ENCODE peak calls at places on chromosome 20, in five cellular contexts. T, C, U, W and V are unnamed samples. For H3K4me1, the result is how much of the 10 kb centered on the place peaks cover.

GRCh38 chr20:58213112-58213511 is 15.3 kb downstream of the ANKRD60 start:
- DNase-seq in T (no peak), U (peak), W (peak), C (no peak), V (no peak)

GRCh38 chr20:4573564-4574355 is 147.9 kb upstream of the PRND start:
- DNase-seq in T (peak), W (no peak), C (no peak), U (peak), V (no peak)

GRCh38 chr20:43583133-43583864 is 7.4 kb upstream of the IFT52 start:
- DNase-seq in W (no peak), U (no peak), T (no peak), C (no peak), V (no peak)

GRCh38 chr20:34979366-34980153 is 23.9 kb downstream of the MYH7B start:
- DNase-seq in C (no peak), W (no peak), T (no peak), U (no peak), V (no peak)

GRCh38 chr20:41006126-41006935 is 22.3 kb upstream of the TOP1 start:
- DNase-seq in U (no peak), W (no peak), T (no peak), C (no peak), V (no peak)

GRCh38 chr20:33893314-33893713 is 82.2 kb downstream of the CHMP4B start:
- DNase-seq in U (no peak), C (no peak), W (no peak), T (peak), V (no peak)

GRCh38 chr20:32052792-32053362 is 835 bp downstream of the HCK start:
- DNase-seq in C (peak), U (no peak), T (no peak), W (no peak), V (no peak)

GRCh38 chr20:18537651-18538050 is 29.6 kb upstream of the SMIM26 start:
- DNase-seq in C (no peak), T (peak), W (no peak), U (no peak), V (no peak)

GRCh38 chr20:21099653-21100589 is 6.2 kb downstream of the LINC00237 start:
- DNase-seq in T (peak), U (no peak), W (no peak), C (peak), V (no peak)

GRCh38 chr20:34922654-34923381 is 32.8 kb downstream of the GSS start:
- DNase-seq in U (peak), T (peak), W (peak), C (peak), V (no peak)

GRCh38 chr20:35571566-35571965 is 29.7 kb downstream of the ERGIC3 start:
- DNase-seq in W (no peak), T (no peak), U (no peak), C (no peak), V (no peak)

GRCh38 chr20:44736170-44737021 is 9.3 kb upstream of the KCNK15 start:
- DNase-seq in T (peak), W (peak), U (peak), C (peak), V (no peak)

GRCh38 chr20:46652699-46653098 is 1.4 kb upstream of the SLC13A3 start:
- DNase-seq in T (peak), U (no peak), W (no peak), C (no peak), V (no peak)

GRCh38 chr20:4607287-4607713 is 114.4 kb upstream of the PRND start:
- DNase-seq in T (peak), W (peak), U (peak), C (peak), V (no peak)

GRCh38 chr20:22744341-22745193 is 160.2 kb upstream of the FOXA2 start:
- DNase-seq in W (no peak), T (no peak), U (no peak), C (no peak), V (no peak)

GRCh38 chr20:59010995-59011873 is 4.2 kb upstream of the CTSZ start:
- DNase-seq in C (peak), U (no peak), T (peak), W (peak), V (no peak)

GRCh38 chr20:50189681-50190250 is 864 bp upstream of the CEBPB start:
- DNase-seq in C (peak), T (no peak), W (peak), U (no peak), V (no peak)

GRCh38 chr20:20267685-20268429 is 100.0 kb upstream of the INSM1 start:
- DNase-seq in T (no peak), U (no peak), W (no peak), C (no peak), V (no peak)

GRCh38 chr20:13736792-13737191 is 47.9 kb downstream of the ESF1 start:
- DNase-seq in W (no peak), C (no peak), T (peak), U (no peak), V (no peak)

GRCh38 chr20:15632680-15633079 is 940.6 kb downstream of the KIF16B start:
- DNase-seq in T (no peak), W (no peak), C (no peak), U (no peak), V (no peak)

GRCh38 chr20:46021361-46022359 is 7.4 kb upstream of the SLC12A5 start:
- DNase-seq in U (peak), W (peak), C (peak), T (no peak), V (no peak)

GRCh38 chr20:61522498-61523090 is 270.5 kb downstream of the CDH4 start:
- DNase-seq in U (no peak), C (no peak), W (no peak), T (no peak), V (no peak)

GRCh38 chr20:13990465-13990864 is at the start of gene SEL1L2:
- DNase-seq in W (no peak), U (no peak), C (no peak), T (no peak), V (no peak)

GRCh38 chr20:19012671-19013070 is 199.1 kb downstream of the SCP2D1 start:
- DNase-seq in C (no peak), W (peak), U (no peak), T (no peak), V (no peak)

GRCh38 chr20:43824699-43825402 is 89.8 kb upstream of the TOX2 start:
- DNase-seq in C (no peak), T (peak), U (no peak), W (peak), V (no peak)

GRCh38 chr20:61927826-61928541 is 137.7 kb downstream of the TAF4 start:
- DNase-seq in W (no peak), C (no peak), T (no peak), U (no peak), V (no peak)

GRCh38 chr20:44056010-44056698 is 130.8 kb downstream of the JPH2 start:
- DNase-seq in C (peak), T (no peak), U (peak), W (peak), V (no peak)

GRCh38 chr20:58131111-58131510 is 97.3 kb downstream of the ANKRD60 start:
- DNase-seq in C (no peak), U (no peak), W (peak), T (no peak), V (no peak)

GRCh38 chr20:10696650-10697049 is 22.9 kb upstream of the JAG1 start:
- DNase-seq in U (no peak), C (no peak), W (no peak), T (no peak), V (no peak)

GRCh38 chr20:53080969-53081871 is 109.1 kb downstream of the TSHZ2 start:
- DNase-seq in T (peak), W (no peak), U (no peak), C (peak), V (no peak)

GRCh38 chr20:47680804-47681529 is 104.3 kb downstream of the SULF2 start:
- DNase-seq in C (no peak), U (no peak), W (no peak), T (peak), V (no peak)

GRCh38 chr20:63226020-63226943 is 9.4 kb upstream of the BIRC7 start:
- DNase-seq in W (no peak), T (no peak), C (no peak), U (no peak), V (no peak)

GRCh38 chr20:1003920-1004697 is 2.0 kb upstream of the RSPO4 start:
- DNase-seq in U (no peak), W (no peak), T (no peak), C (no peak), V (no peak)

GRCh38 chr20:8393356-8393755 is 261.3 kb downstream of the PLCB1 start:
- DNase-seq in W (no peak), U (no peak), T (no peak), C (no peak), V (no peak)
- TF ChIP-seq POLR2A in W (no peak), U (no peak), T (no peak), C (no peak), V (no peak)

GRCh38 chr20:2023151-2023550 is 29.3 kb upstream of the PDYN start:
- DNase-seq in W (no peak), T (no peak), C (no peak), U (no peak), V (no peak)

GRCh38 chr20:2022163-2022562 is 28.3 kb upstream of the PDYN start:
- DNase-seq in C (no peak), W (no peak), U (no peak), T (no peak), V (no peak)

GRCh38 chr20:2026514-2026913 is 32.7 kb upstream of the PDYN start:
- DNase-seq in T (no peak), C (no peak), W (no peak), U (no peak), V (no peak)

GRCh38 chr20:2026004-2026403 is 32.1 kb upstream of the PDYN start:
- DNase-seq in W (no peak), T (no peak), U (no peak), C (no peak), V (no peak)
- H3K4me1 ChIP-seq in W (under half), T (under half), U (under half), C (under half), V (under half)

DNA sequence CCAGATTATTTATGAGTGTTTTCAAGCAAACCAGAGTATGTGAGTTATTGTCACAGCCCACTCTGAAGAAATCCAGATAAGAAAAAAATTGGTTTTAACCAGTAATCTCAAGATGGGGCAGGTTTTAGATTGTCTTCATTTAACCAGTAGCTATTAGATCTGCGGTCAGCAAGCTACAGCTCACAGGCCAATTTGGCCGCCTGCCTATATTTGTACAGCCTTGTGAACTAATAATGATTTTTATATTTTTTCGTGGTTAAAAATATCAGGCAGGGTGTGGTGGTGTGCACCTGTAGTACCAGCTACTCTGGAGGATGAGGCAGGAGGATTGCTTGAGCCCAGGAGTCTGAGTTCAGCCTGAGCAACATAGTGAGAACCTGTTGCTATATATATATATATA is 5.0 kb downstream of the FAM209B start:
- DNase-seq in U (no peak), C (no peak), W (no peak), T (no peak), V (no peak)
- H3K4me3 ChIP-seq in U (no peak), C (no peak), W (no peak), T (no peak), V (no peak)

DNA sequence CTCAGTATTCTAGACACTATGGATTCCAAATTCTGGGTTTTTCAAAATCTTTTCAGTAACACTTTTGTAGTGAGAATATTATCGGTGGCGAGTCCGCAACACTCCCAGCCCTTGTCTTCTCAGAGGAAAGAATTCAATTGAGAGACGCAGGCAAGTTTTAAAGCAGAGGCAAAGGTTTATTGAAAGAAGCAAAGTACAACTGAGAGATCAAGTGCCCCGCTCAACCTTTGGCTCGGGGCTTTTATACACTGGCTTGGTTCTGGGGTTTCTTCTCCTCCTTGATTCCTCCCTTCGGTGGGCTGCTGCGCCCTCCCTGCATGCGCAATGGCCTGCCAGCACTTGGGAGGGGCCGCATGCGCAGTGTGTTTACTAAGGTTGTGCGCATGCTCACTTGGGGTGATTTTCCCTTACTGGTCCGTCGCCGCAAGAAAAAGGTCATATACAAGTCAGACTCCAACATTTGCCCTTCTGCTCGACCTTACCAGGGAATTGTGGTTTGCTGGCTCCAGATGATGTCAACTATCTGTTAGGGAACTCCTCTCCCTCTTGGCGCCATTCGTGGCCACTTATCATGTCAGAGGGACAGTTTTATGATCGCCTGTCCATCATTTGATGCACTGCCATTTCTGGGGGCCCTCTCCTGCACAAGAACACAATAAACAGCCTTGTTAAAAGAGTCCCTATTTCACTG is 3.0 kb upstream of the LBP start:
- DNase-seq in C (peak), U (no peak), W (peak), T (peak), V (no peak)
- TF ChIP-seq POLR2A in C (no peak), U (no peak), W (no peak), T (no peak), V (no peak)

DNA sequence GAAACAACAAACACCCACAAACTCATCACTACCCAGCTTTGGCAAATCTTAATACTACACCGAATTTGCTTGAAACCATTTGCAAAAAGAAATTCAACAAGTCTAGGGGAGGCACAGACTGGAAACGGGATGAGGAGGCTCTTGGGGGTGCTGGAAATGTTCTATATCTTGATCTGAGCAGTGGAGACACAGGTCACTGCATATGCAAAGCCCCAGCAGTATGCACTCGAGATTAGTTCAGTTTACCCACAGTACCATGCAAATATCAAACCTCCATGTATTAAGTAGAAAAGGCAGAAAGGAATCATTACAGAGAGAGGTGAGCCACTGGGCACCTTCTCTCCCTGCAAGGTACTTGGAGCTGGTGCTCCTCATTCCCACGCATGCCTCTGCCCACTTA is 75.9 kb downstream of the PREX1 start:
- DNase-seq in C (no peak), T (no peak), W (no peak), U (no peak), V (no peak)
- H3K4me1 ChIP-seq in C (under half), T (under half), W (under half), U (under half), V (under half)

GRCh38 chr20:51532577-51533191 is 9.8 kb downstream of the NFATC2 start:
- DNase-seq in W (peak), T (peak), C (no peak), U (no peak), V (no peak)
- H3K4me3 ChIP-seq in W (no peak), T (no peak), C (no peak), U (no peak), V (no peak)